ENCODE peak calls at places on chromosome 4, in eight cellular contexts. Z is K562, U is PC-3, F is IMR-90, Q is mammary epithelial cell, V is OCI-LY7, A is GM23248, B is Karpas-422. W is an unnamed sample. For H4K20me1, the result is how much of the 10 kb centered on the place peaks cover.

GRCh38 chr4:27094224-27094623 is 233.6 kb downstream of the STIM2 start:
- DNase-seq in V (no peak), Z (no peak), B (peak), A (no peak), U (no peak), F (no peak), Q (no peak), W (no peak)

GRCh38 chr4:123830920-123831319 is 434.3 kb downstream of the SPRY1 start:
- DNase-seq in Z (no peak), U (no peak), B (no peak), A (no peak), V (no peak), F (no peak), Q (no peak), W (no peak)

GRCh38 chr4:140156529-140157171 is 2.7 kb upstream of the MAML3 start:
- DNase-seq in Q (no peak), A (no peak), Z (no peak), V (peak), F (no peak), U (no peak), B (peak), W (peak)

GRCh38 chr4:59238212-59238611 is 1961.9 kb upstream of the ADGRL3 start:
- DNase-seq in U (no peak), V (no peak), Z (no peak), Q (no peak), A (no peak), B (no peak), F (no peak), W (no peak)

GRCh38 chr4:48904101-48904500 is 2.5 kb downstream of the OCIAD2 start:
- DNase-seq in Z (no peak), Q (no peak), A (no peak), F (no peak), V (peak), U (no peak), B (peak), W (no peak)

GRCh38 chr4:183905081-183905592 is at the start of gene STOX2:
- DNase-seq in A (peak), Z (no peak), F (peak), U (peak), V (no peak), B (no peak), Q (peak), W (peak)

GRCh38 chr4:52578951-52579350 is 80.2 kb downstream of the USP46 start:
- DNase-seq in F (no peak), V (no peak), Z (no peak), B (no peak), U (no peak), Q (no peak), A (no peak), W (no peak)

GRCh38 chr4:111650146-111650545 is 495.1 kb upstream of the FAM241A start:
- DNase-seq in F (no peak), U (no peak), Z (no peak), A (no peak), V (no peak), Q (no peak), B (no peak), W (no peak)

GRCh38 chr4:153788064-153788418 is 842 bp downstream of the SFRP2 start:
- DNase-seq in U (no peak), Z (no peak), F (no peak), A (no peak), B (no peak), Q (no peak), V (no peak), W (no peak)

GRCh38 chr4:31983677-31984076 is 1263.5 kb downstream of the PCDH7 start:
- DNase-seq in Q (no peak), U (no peak), F (no peak), Z (no peak), A (no peak), B (no peak), V (no peak), W (no peak)

GRCh38 chr4:54586343-54586953 is 71.3 kb upstream of the KIT start:
- DNase-seq in F (peak), A (peak), B (no peak), V (no peak), Z (no peak), Q (peak), U (peak), W (peak)

GRCh38 chr4:73067971-73068394 is 1.5 kb downstream of the COX18 start:
- DNase-seq in V (peak), Q (no peak), Z (no peak), F (peak), U (peak), A (peak), B (peak), W (peak)

GRCh38 chr4:57102050-57102564 is 8.1 kb downstream of the IGFBP7 start:
- DNase-seq in V (no peak), Q (peak), Z (no peak), F (peak), U (peak), B (no peak), A (peak), W (peak)

GRCh38 chr4:57104706-57105560 is 5.3 kb downstream of the IGFBP7 start:
- DNase-seq in Z (no peak), Q (no peak), V (no peak), U (no peak), F (peak), B (no peak), A (peak), W (peak)

GRCh38 chr4:57100979-57101629 is 9.1 kb downstream of the IGFBP7 start:
- DNase-seq in B (no peak), V (no peak), A (peak), U (no peak), Q (no peak), F (no peak), Z (no peak), W (no peak)

GRCh38 chr4:57099363-57099762 is 10.8 kb downstream of the IGFBP7 start:
- DNase-seq in A (no peak), Q (no peak), B (no peak), Z (no peak), U (no peak), F (no peak), V (no peak), W (no peak)

DNA sequence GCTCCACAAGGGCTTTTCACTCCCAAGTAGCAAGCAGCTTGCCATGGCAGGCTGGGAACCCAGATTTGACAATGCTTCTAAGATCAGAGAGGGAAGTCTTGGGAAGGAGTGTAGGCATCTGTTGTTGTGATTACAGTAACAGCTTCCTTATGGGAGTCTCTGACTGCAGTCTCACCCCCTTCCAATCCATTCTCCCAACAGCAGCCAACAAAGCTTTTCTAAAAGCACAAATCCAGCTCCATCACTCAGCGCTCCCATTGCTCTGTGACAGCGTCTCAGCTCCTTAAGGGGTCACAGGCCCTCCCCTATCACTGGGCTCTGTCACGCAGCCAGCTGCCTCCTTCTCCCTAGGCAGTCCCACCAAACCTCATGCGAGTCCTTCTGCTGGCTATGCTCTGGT is 7.1 kb downstream of the IGFBP7 start:
- DNase-seq in B (no peak), Z (no peak), V (no peak), U (no peak), Q (no peak), A (peak), F (peak), W (peak)
- H3K27ac ChIP-seq in B (no peak), Z (no peak), V (no peak), U (no peak), Q (no peak), A (peak), F (peak), W (peak)

GRCh38 chr4:764405-765169 is 59.0 kb downstream of the PCGF3 start:
- DNase-seq in Q (no peak), U (no peak), F (no peak), B (no peak), Z (no peak), A (no peak), V (no peak), W (peak)

GRCh38 chr4:768076-768475 is 57.9 kb downstream of the CPLX1 start:
- DNase-seq in B (no peak), F (no peak), Q (no peak), V (no peak), U (no peak), A (no peak), Z (no peak), W (peak)

GRCh38 chr4:763922-764321 is 58.3 kb downstream of the PCGF3 start:
- DNase-seq in V (no peak), A (no peak), F (no peak), Q (no peak), Z (no peak), B (no peak), U (no peak), W (peak)

GRCh38 chr4:766559-767283 is 59.2 kb downstream of the CPLX1 start:
- DNase-seq in U (no peak), B (no peak), Z (no peak), F (no peak), Q (no peak), A (no peak), V (no peak), W (peak)

GRCh38 chr4:766152-766515 is 59.8 kb downstream of the CPLX1 start:
- DNase-seq in F (peak), V (no peak), Z (no peak), B (no peak), U (peak), A (peak), Q (peak), W (peak)
- H4K20me1 ChIP-seq in F (half or more), V (under half), Z (under half), B (under half), U (under half), A (under half), Q (under half), W (half or more)

GRCh38 chr4:152591361-152591760 is 55.5 kb upstream of the FBXW7 start:
- DNase-seq in U (no peak), B (no peak), Z (no peak), Q (peak), A (peak), F (peak), V (no peak), W (no peak)
- H3K4me3 ChIP-seq in U (no peak), B (no peak), Z (no peak), Q (peak), A (peak), F (no peak), V (no peak), W (peak)

GRCh38 chr4:21856754-21857153 is 91.8 kb downstream of the KCNIP4 start:
- DNase-seq in Z (no peak), F (no peak), B (no peak), V (no peak), Q (no peak), U (no peak), A (no peak), W (no peak)
- H3K27ac ChIP-seq in Z (no peak), F (no peak), B (no peak), V (no peak), Q (no peak), U (no peak), A (no peak), W (no peak)

GRCh38 chr4:108620101-108620932 is at the start of gene RPL34:
- DNase-seq in B (peak), U (peak), F (peak), V (peak), A (peak), Z (peak), Q (peak), W (peak)

GRCh38 chr4:108622828-108623227 is 2.5 kb downstream of the RPL34 start:
- DNase-seq in Q (no peak), Z (no peak), F (no peak), V (no peak), B (no peak), U (no peak), A (no peak), W (no peak)

GRCh38 chr4:108620933-108621905 is 843 bp downstream of the RPL34 start:
- DNase-seq in Q (no peak), U (no peak), A (peak), V (peak), Z (no peak), B (no peak), F (peak), W (no peak)

GRCh38 chr4:108624263-108625056 is 4.1 kb downstream of the RPL34 start:
- DNase-seq in Q (no peak), V (no peak), Z (no peak), A (no peak), F (no peak), U (no peak), B (no peak), W (peak)

DNA sequence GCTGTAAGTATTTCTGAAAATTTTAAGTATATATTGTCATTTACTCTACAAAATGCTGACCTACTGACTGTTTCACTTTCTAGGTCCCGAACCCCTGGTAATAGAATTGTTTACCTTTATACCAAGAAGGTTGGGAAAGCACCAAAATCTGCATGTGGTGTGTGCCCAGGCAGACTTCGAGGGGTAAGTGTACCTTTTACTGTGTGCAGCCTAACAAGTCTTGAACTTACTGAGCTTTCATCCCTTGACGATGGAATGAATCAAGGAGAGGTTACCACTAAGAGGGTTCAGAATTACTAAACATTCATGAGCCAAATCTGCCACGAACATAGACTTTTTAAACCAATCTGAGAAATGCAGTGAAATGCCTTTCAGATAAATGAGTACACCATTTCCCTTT is 1.6 kb downstream of the RPL34 start:
- DNase-seq in Z (no peak), A (no peak), V (no peak), B (no peak), U (no peak), Q (no peak), F (no peak), W (no peak)
- H4K20me1 ChIP-seq in Z (under half), A (under half), V (under half), B (under half), U (under half), Q (under half), F (under half), W (under half)

DNA sequence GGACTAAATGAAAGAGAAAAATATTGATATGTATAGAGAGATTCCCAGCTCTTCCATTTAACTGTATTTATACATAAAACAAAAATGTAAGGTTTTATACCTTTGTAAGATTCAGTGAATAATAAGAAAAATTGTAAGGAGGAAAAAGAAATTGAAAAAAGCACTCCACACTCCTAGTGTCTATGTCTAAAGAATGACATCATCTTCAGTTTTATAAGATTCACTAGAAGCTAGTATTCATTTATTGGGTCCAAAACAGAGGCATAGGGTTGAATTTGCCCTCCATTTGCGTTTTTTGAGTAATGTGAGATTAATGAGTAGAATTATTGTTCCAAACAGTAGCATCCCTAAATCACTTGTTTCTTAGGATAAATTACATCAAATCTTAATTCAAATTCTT is 248.3 kb downstream of the PPP3CA start:
- DNase-seq in Z (no peak), Q (no peak), A (no peak), U (no peak), V (no peak), F (no peak), B (no peak), W (no peak)
- H3K4me3 ChIP-seq in Z (no peak), Q (no peak), A (no peak), U (no peak), V (no peak), F (no peak), B (no peak), W (no peak)

GRCh38 chr4:86892639-86892965 is 380 bp upstream of the C4orf36 start:
- DNase-seq in B (no peak), Q (no peak), A (peak), U (no peak), V (no peak), Z (no peak), F (no peak), W (no peak)
- H3K27ac ChIP-seq in B (no peak), Q (peak), A (no peak), U (peak), V (no peak), Z (no peak), F (peak), W (no peak)

GRCh38 chr4:159121371-159121770 is 18.5 kb downstream of the RAPGEF2 start:
- DNase-seq in Z (no peak), F (no peak), A (no peak), B (no peak), V (no peak), U (no peak), Q (no peak), W (no peak)

GRCh38 chr4:159127745-159128518 is 25.1 kb downstream of the RAPGEF2 start:
- DNase-seq in B (no peak), F (no peak), Z (no peak), U (no peak), Q (no peak), A (no peak), V (no peak), W (no peak)

GRCh38 chr4:159131564-159131963 is 28.7 kb downstream of the RAPGEF2 start:
- DNase-seq in A (no peak), Z (no peak), B (no peak), Q (no peak), U (no peak), F (no peak), V (no peak), W (no peak)

GRCh38 chr4:159129822-159130550 is 27.1 kb downstream of the RAPGEF2 start:
- DNase-seq in F (no peak), U (no peak), B (no peak), A (no peak), V (no peak), Z (no peak), Q (no peak), W (no peak)

GRCh38 chr4:159126716-159127115 is 23.8 kb downstream of the RAPGEF2 start:
- DNase-seq in V (no peak), B (no peak), Q (no peak), U (no peak), A (no peak), Z (no peak), F (no peak), W (no peak)
- H4K20me1 ChIP-seq in V (under half), B (under half), Q (under half), U (under half), A (under half), Z (under half), F (under half), W (under half)

DNA sequence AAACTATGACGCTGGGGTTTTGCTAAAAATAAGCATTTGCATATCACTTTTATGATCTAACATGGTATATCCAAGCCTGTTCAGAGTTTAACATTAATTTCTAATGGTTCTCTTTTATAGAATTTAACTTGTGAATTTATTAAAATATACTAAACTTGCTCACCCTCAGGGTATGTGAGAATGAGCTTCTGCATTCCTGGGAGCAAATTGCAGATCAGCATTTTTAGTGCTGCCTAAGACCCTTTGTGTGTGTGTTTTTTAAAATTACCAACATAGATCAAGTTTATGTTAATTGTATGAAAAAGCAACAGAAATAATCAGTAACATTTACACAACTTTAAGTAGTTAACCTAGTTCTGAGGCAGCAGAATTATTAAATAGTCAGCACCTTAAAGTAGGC is 218.0 kb upstream of the AGA start:
- DNase-seq in Z (no peak), F (no peak), B (no peak), V (no peak), A (no peak), U (no peak), Q (no peak), W (no peak)
- H3K4me3 ChIP-seq in Z (no peak), F (no peak), B (no peak), V (no peak), A (no peak), U (no peak), Q (no peak), W (no peak)

GRCh38 chr4:1543561-1543960 is 137.3 kb upstream of the NKX1-1 start:
- DNase-seq in V (no peak), Q (no peak), U (no peak), B (no peak), Z (no peak), A (no peak), F (no peak), W (no peak)

GRCh38 chr4:1542516-1543320 is 136.5 kb upstream of the NKX1-1 start:
- DNase-seq in U (peak), F (no peak), V (no peak), Z (no peak), Q (no peak), B (no peak), A (no peak), W (no peak)

GRCh38 chr4:1547131-1547862 is 136.8 kb downstream of the FAM53A start:
- DNase-seq in Q (no peak), Z (no peak), B (no peak), F (no peak), U (no peak), V (no peak), A (no peak), W (no peak)

GRCh38 chr4:1543976-1544375 is 137.7 kb upstream of the NKX1-1 start:
- DNase-seq in U (no peak), F (no peak), Z (no peak), V (no peak), A (no peak), Q (no peak), B (no peak), W (no peak)

DNA sequence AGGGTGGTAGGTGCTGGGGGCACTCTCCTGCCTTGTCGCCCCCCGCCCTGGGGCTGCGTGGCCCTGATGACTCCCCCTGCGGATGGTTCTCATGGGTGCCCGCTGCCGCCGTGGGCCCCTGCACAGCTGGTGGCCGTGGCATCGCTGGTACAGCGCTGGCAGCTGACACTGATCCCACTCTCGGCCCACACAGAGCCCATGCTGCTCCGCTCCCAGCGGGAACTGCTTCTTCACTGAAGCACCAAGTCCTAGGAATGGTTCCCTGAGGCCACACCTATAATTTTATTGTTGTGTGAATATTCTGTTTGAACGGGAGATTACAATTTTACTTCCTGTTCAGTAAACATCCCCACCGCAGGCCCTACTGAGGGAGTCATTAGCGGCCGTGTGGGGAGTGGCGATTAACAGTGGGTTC is 138.6 kb upstream of the NKX1-1 start:
- DNase-seq in B (no peak), F (no peak), Q (no peak), Z (no peak), U (peak), V (no peak), A (no peak), W (no peak)
- H3K27ac ChIP-seq in B (no peak), F (no peak), Q (no peak), Z (no peak), U (no peak), V (no peak), A (no peak), W (no peak)

W was measured in osteoblast.